ENCODE peak calls at places on chromosomes 6 and 20, in four cellular contexts. F, D, V and J are unnamed samples.

GRCh38 chr20:35708502-35708901 is 9.3 kb downstream of the ROMO1 start:
- DNase-seq in F (no peak), D (no peak), V (no peak), J (no peak)

GRCh38 chr6:52663935-52664184 is 7.1 kb upstream of the TMEM14A start:
- DNase-seq in F (no peak), D (no peak), V (no peak), J (no peak)

GRCh38 chr20:35199696-35200095 is 26.8 kb upstream of the MMP24 start:
- DNase-seq in F (no peak), D (no peak), V (no peak), J (no peak)

GRCh38 chr20:22312744-22313346 is 271.5 kb downstream of the FOXA2 start:
- DNase-seq in F (peak), D (peak), V (peak), J (no peak)

GRCh38 chr6:44956426-44956825 is 371.7 kb upstream of the RUNX2 start:
- DNase-seq in F (peak), D (no peak), V (no peak), J (no peak)

GRCh38 chr20:1299522-1299921 is 29.4 kb downstream of the SDCBP2 start:
- DNase-seq in F (no peak), D (peak), V (no peak), J (no peak)

GRCh38 chr20:4159765-4160490 is 144.6 kb upstream of the RNF24 start:
- DNase-seq in F (no peak), D (no peak), V (no peak), J (no peak)

GRCh38 chr20:7155282-7155681 is 387.8 kb downstream of the BMP2 start:
- DNase-seq in F (no peak), D (no peak), V (no peak), J (no peak)

GRCh38 chr6:46254946-46255345 is 84.2 kb upstream of the ENPP5 start:
- DNase-seq in F (no peak), D (no peak), V (no peak), J (no peak)

GRCh38 chr6:106446287-106446885 is 85.9 kb downstream of the CRYBG1 start:
- DNase-seq in F (peak), D (peak), V (peak), J (no peak)

GRCh38 chr20:51639206-51639832 is 96.8 kb upstream of the NFATC2 start:
- DNase-seq in F (peak), D (peak), V (peak), J (no peak)

GRCh38 chr20:58271596-58272460 is 37.7 kb upstream of the RAB22A start:
- DNase-seq in F (no peak), D (no peak), V (no peak), J (no peak)

GRCh38 chr20:48886189-48886588 is 35.3 kb upstream of the ARFGEF2 start:
- DNase-seq in F (no peak), D (no peak), V (no peak), J (no peak)

GRCh38 chr6:87929843-87930288 is 117.8 kb upstream of the SPACA1 start:
- DNase-seq in F (peak), D (peak), V (peak), J (peak)

GRCh38 chr6:7200598-7201443 is 93.1 kb downstream of the RREB1 start:
- DNase-seq in F (no peak), D (no peak), V (no peak), J (no peak)

GRCh38 chr20:62063981-62064787 is 1.5 kb downstream of the TAF4 start:
- DNase-seq in F (no peak), D (no peak), V (peak), J (no peak)

GRCh38 chr6:155466546-155466945 is 10.9 kb upstream of the NOX3 start:
- DNase-seq in F (no peak), D (no peak), V (no peak), J (no peak)

GRCh38 chr20:1950836-1951235 is 43.0 kb downstream of the PDYN start:
- DNase-seq in F (no peak), D (no peak), V (no peak), J (no peak)

GRCh38 chr6:61688165-61688564 is 597.9 kb downstream of the KHDRBS2 start:
- DNase-seq in F (no peak), D (no peak), V (no peak), J (no peak)

GRCh38 chr6:75285156-75285639 is 606 bp upstream of the TMEM30A start:
- DNase-seq in F (peak), D (no peak), V (no peak), J (no peak)

GRCh38 chr6:34496103-34496685 is 30.3 kb downstream of the PACSIN1 start:
- DNase-seq in F (no peak), D (no peak), V (no peak), J (no peak)

GRCh38 chr6:130781557-130781956 is 45.6 kb upstream of the SMLR1 start:
- DNase-seq in F (no peak), D (no peak), V (no peak), J (no peak)

GRCh38 chr20:12269579-12269978 is 351.9 kb downstream of the BTBD3 start:
- DNase-seq in F (no peak), D (no peak), V (no peak), J (no peak)

GRCh38 chr20:9270831-9271230 is 201.9 kb downstream of the PLCB4 start:
- DNase-seq in F (peak), D (no peak), V (peak), J (no peak)

GRCh38 chr20:38987777-38988176 is 25.6 kb downstream of the DHX35 start:
- DNase-seq in F (no peak), D (no peak), V (no peak), J (peak)

GRCh38 chr6:35487653-35488516 is 9.0 kb downstream of the TEAD3 start:
- DNase-seq in F (peak), D (no peak), V (peak), J (no peak)

GRCh38 chr6:53828215-53828614 is 33.4 kb downstream of the LRRC1 start:
- DNase-seq in F (no peak), D (no peak), V (no peak), J (no peak)

GRCh38 chr6:107679457-107679856 is 144.7 kb downstream of the SCML4 start:
- DNase-seq in F (peak), D (no peak), V (peak), J (no peak)

GRCh38 chr6:23176883-23177282 is 607.5 kb downstream of the HDGFL1 start:
- DNase-seq in F (no peak), D (no peak), V (no peak), J (no peak)